ENCODE peak calls at places on chromosomes 13 and 19, in six cellular contexts. One of them, this sample, is unnamed.

GRCh38 chr13:57874530-57874929 is 243.0 kb downstream of the PCDH17 start:
- DNase-seq in hepatocyte: no peak
- DNase-seq in Peyer's patch: no peak
- DNase-seq in AG10803: no peak
- DNase-seq in cardiac fibroblast: no peak
- DNase-seq in choroid plexus epithelial cell: no peak
- DNase-seq in this sample: no peak

GRCh38 chr13:110498327-110498726 is 63.2 kb downstream of the RAB20 start:
- DNase-seq in hepatocyte: no peak
- DNase-seq in Peyer's patch: no peak
- DNase-seq in AG10803: peak
- DNase-seq in cardiac fibroblast: no peak
- DNase-seq in choroid plexus epithelial cell: no peak
- DNase-seq in this sample: no peak

GRCh38 chr13:71704650-71705049 is 162.4 kb downstream of the DACH1 start:
- DNase-seq in hepatocyte: no peak
- DNase-seq in Peyer's patch: no peak
- DNase-seq in AG10803: no peak
- DNase-seq in cardiac fibroblast: no peak
- DNase-seq in choroid plexus epithelial cell: no peak
- DNase-seq in this sample: no peak

GRCh38 chr13:48123827-48124226 is 28.9 kb upstream of the MED4 start:
- DNase-seq in hepatocyte: no peak
- DNase-seq in Peyer's patch: no peak
- DNase-seq in AG10803: no peak
- DNase-seq in cardiac fibroblast: no peak
- DNase-seq in choroid plexus epithelial cell: no peak
- DNase-seq in this sample: no peak

GRCh38 chr19:16527971-16528521 is 14.2 kb downstream of the CHERP start:
- DNase-seq in hepatocyte: no peak
- DNase-seq in Peyer's patch: peak
- DNase-seq in AG10803: no peak
- DNase-seq in cardiac fibroblast: peak
- DNase-seq in choroid plexus epithelial cell: peak
- DNase-seq in this sample: no peak

GRCh38 chr13:38346764-38347163 is 2.9 kb upstream of the UFM1 start:
- DNase-seq in hepatocyte: no peak
- DNase-seq in Peyer's patch: no peak
- DNase-seq in AG10803: no peak
- DNase-seq in cardiac fibroblast: no peak
- DNase-seq in choroid plexus epithelial cell: no peak
- DNase-seq in this sample: no peak

GRCh38 chr19:30148039-30148438 is 206.0 kb downstream of the URI1 start:
- DNase-seq in hepatocyte: no peak
- DNase-seq in Peyer's patch: no peak
- DNase-seq in AG10803: no peak
- DNase-seq in cardiac fibroblast: no peak
- DNase-seq in choroid plexus epithelial cell: no peak
- DNase-seq in this sample: no peak

GRCh38 chr13:111521691-111522229 is 201.3 kb downstream of the TEX29 start:
- DNase-seq in hepatocyte: no peak
- DNase-seq in Peyer's patch: no peak
- DNase-seq in AG10803: no peak
- DNase-seq in cardiac fibroblast: no peak
- DNase-seq in choroid plexus epithelial cell: no peak
- DNase-seq in this sample: no peak

GRCh38 chr13:33483471-33483870 is 197.9 kb upstream of the STARD13 start:
- DNase-seq in hepatocyte: no peak
- DNase-seq in Peyer's patch: no peak
- DNase-seq in AG10803: peak
- DNase-seq in cardiac fibroblast: no peak
- DNase-seq in choroid plexus epithelial cell: no peak
- DNase-seq in this sample: no peak

DNA sequence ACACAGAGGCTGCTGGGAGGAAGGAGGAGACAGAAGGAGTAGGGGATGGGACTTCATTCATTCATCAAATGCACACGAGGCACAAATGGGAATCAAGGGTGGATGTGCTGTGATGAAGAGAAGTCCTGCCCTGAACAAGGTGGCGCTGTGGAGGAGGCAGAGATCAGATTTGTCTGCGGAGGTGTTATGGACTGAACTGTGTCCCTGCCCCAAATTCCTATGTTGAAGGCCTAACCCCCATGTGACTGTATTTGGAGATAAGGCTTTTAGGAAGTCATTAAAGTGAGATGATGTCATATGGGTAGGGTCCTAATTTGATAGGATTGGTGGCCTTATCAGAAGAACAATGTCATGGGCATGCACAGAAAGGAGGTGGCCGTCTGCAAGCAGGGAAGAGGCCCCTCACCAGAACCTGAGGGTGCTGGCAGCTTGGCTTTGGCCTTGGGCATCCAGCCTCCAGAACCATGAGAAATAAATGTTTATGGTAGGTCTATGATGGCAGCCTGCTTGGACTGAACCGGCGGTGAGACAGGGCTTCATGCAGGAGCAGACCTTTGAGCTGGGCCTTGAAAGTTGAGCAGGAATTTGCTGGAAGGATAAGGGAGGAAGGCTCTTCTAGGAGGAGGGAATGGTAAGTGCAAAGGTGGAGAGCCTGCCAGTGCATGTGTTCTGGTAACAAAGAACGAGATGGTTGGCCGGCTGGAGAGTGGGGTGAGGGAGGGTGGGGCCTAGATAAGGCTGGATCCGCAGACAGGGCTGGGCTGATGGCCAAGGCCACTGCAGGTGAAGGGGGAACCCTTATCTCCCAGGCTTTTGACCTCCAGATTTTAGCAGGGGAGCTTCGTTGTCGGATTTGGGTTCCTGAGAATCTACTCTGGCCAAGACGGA is 2.7 kb upstream of the CEBPA start:
- DNase-seq in hepatocyte: peak
- DNase-seq in Peyer's patch: peak
- DNase-seq in AG10803: no peak
- DNase-seq in cardiac fibroblast: no peak
- DNase-seq in choroid plexus epithelial cell: no peak
- DNase-seq in this sample: no peak
- TF ChIP-seq CTCF in hepatocyte: no peak
- TF ChIP-seq CTCF in Peyer's patch: peak
- TF ChIP-seq CTCF in AG10803: no peak
- TF ChIP-seq CTCF in cardiac fibroblast: no peak
- TF ChIP-seq CTCF in choroid plexus epithelial cell: no peak
- TF ChIP-seq CTCF in this sample: no peak

GRCh38 chr19:575527-576506 is 3.4 kb downstream of the BSG start:
- DNase-seq in hepatocyte: peak
- DNase-seq in Peyer's patch: no peak
- DNase-seq in AG10803: peak
- DNase-seq in cardiac fibroblast: peak
- DNase-seq in choroid plexus epithelial cell: peak
- DNase-seq in this sample: peak

GRCh38 chr19:572140-572890 is at the start of gene BSG:
- DNase-seq in hepatocyte: peak
- DNase-seq in Peyer's patch: peak
- DNase-seq in AG10803: peak
- DNase-seq in cardiac fibroblast: peak
- DNase-seq in choroid plexus epithelial cell: peak
- DNase-seq in this sample: peak

GRCh38 chr19:576768-577438 is 4.5 kb downstream of the BSG start:
- DNase-seq in hepatocyte: no peak
- DNase-seq in Peyer's patch: no peak
- DNase-seq in AG10803: no peak
- DNase-seq in cardiac fibroblast: no peak
- DNase-seq in choroid plexus epithelial cell: no peak
- DNase-seq in this sample: no peak

GRCh38 chr19:572891-573825 is 762 bp downstream of the BSG start:
- DNase-seq in hepatocyte: peak
- DNase-seq in Peyer's patch: peak
- DNase-seq in AG10803: peak
- DNase-seq in cardiac fibroblast: peak
- DNase-seq in choroid plexus epithelial cell: peak
- DNase-seq in this sample: peak

GRCh38 chr19:574658-575526 is 2.5 kb downstream of the BSG start:
- DNase-seq in hepatocyte: peak
- DNase-seq in Peyer's patch: no peak
- DNase-seq in AG10803: no peak
- DNase-seq in cardiac fibroblast: peak
- DNase-seq in choroid plexus epithelial cell: peak
- DNase-seq in this sample: no peak
- H3K4me3 ChIP-seq in hepatocyte: no peak
- H3K4me3 ChIP-seq in Peyer's patch: peak
- H3K4me3 ChIP-seq in AG10803: peak
- H3K4me3 ChIP-seq in cardiac fibroblast: peak
- H3K4me3 ChIP-seq in choroid plexus epithelial cell: peak
- H3K4me3 ChIP-seq in this sample: peak

GRCh38 chr19:3710265-3710812 is 2.2 kb downstream of the TJP3 start:
- DNase-seq in hepatocyte: peak
- DNase-seq in Peyer's patch: peak
- DNase-seq in AG10803: peak
- DNase-seq in cardiac fibroblast: peak
- DNase-seq in choroid plexus epithelial cell: peak
- DNase-seq in this sample: no peak
- TF ChIP-seq CTCF in hepatocyte: no peak
- TF ChIP-seq CTCF in Peyer's patch: no peak
- TF ChIP-seq CTCF in AG10803: no peak
- TF ChIP-seq CTCF in cardiac fibroblast: no peak
- TF ChIP-seq CTCF in choroid plexus epithelial cell: no peak
- TF ChIP-seq CTCF in this sample: no peak

GRCh38 chr13:102667023-102667422 is 27.8 kb downstream of the METTL21C start:
- DNase-seq in hepatocyte: no peak
- DNase-seq in Peyer's patch: no peak
- DNase-seq in AG10803: no peak
- DNase-seq in cardiac fibroblast: no peak
- DNase-seq in choroid plexus epithelial cell: no peak
- DNase-seq in this sample: no peak
- H3K4me3 ChIP-seq in hepatocyte: no peak
- H3K4me3 ChIP-seq in Peyer's patch: no peak
- H3K4me3 ChIP-seq in AG10803: no peak
- H3K4me3 ChIP-seq in cardiac fibroblast: no peak
- H3K4me3 ChIP-seq in choroid plexus epithelial cell: no peak
- H3K4me3 ChIP-seq in this sample: no peak

GRCh38 chr19:43723588-43723987 is 7.7 kb downstream of the IRGC start:
- DNase-seq in hepatocyte: no peak
- DNase-seq in Peyer's patch: no peak
- DNase-seq in AG10803: no peak
- DNase-seq in cardiac fibroblast: no peak
- DNase-seq in choroid plexus epithelial cell: no peak
- DNase-seq in this sample: no peak
- TF ChIP-seq CTCF in hepatocyte: no peak
- TF ChIP-seq CTCF in Peyer's patch: peak
- TF ChIP-seq CTCF in AG10803: peak
- TF ChIP-seq CTCF in cardiac fibroblast: peak
- TF ChIP-seq CTCF in choroid plexus epithelial cell: peak
- TF ChIP-seq CTCF in this sample: peak

GRCh38 chr13:46685006-46685730 is 111.8 kb downstream of the ESD start:
- DNase-seq in hepatocyte: no peak
- DNase-seq in Peyer's patch: no peak
- DNase-seq in AG10803: no peak
- DNase-seq in cardiac fibroblast: no peak
- DNase-seq in choroid plexus epithelial cell: no peak
- DNase-seq in this sample: no peak
- H3K4me3 ChIP-seq in hepatocyte: no peak
- H3K4me3 ChIP-seq in Peyer's patch: no peak
- H3K4me3 ChIP-seq in AG10803: no peak
- H3K4me3 ChIP-seq in cardiac fibroblast: no peak
- H3K4me3 ChIP-seq in choroid plexus epithelial cell: no peak
- H3K4me3 ChIP-seq in this sample: no peak

GRCh38 chr19:45101796-45102195 is 8.8 kb downstream of the PPP1R37 start:
- DNase-seq in hepatocyte: no peak
- DNase-seq in Peyer's patch: no peak
- DNase-seq in AG10803: no peak
- DNase-seq in cardiac fibroblast: no peak
- DNase-seq in choroid plexus epithelial cell: no peak
- DNase-seq in this sample: no peak

GRCh38 chr19:45104658-45105384 is 11.8 kb downstream of the PPP1R37 start:
- DNase-seq in hepatocyte: no peak
- DNase-seq in Peyer's patch: peak
- DNase-seq in AG10803: no peak
- DNase-seq in cardiac fibroblast: no peak
- DNase-seq in choroid plexus epithelial cell: no peak
- DNase-seq in this sample: no peak

GRCh38 chr19:45102481-45102880 is 9.5 kb downstream of the PPP1R37 start:
- DNase-seq in hepatocyte: no peak
- DNase-seq in Peyer's patch: no peak
- DNase-seq in AG10803: no peak
- DNase-seq in cardiac fibroblast: no peak
- DNase-seq in choroid plexus epithelial cell: no peak
- DNase-seq in this sample: no peak

GRCh38 chr19:45103200-45103624 is 10.2 kb downstream of the PPP1R37 start:
- DNase-seq in hepatocyte: no peak
- DNase-seq in Peyer's patch: peak
- DNase-seq in AG10803: no peak
- DNase-seq in cardiac fibroblast: peak
- DNase-seq in choroid plexus epithelial cell: peak
- DNase-seq in this sample: no peak

GRCh38 chr19:45103625-45104319 is 10.8 kb downstream of the PPP1R37 start:
- DNase-seq in hepatocyte: peak
- DNase-seq in Peyer's patch: no peak
- DNase-seq in AG10803: no peak
- DNase-seq in cardiac fibroblast: no peak
- DNase-seq in choroid plexus epithelial cell: no peak
- DNase-seq in this sample: peak
- TF ChIP-seq CTCF in hepatocyte: no peak
- TF ChIP-seq CTCF in Peyer's patch: no peak
- TF ChIP-seq CTCF in AG10803: no peak
- TF ChIP-seq CTCF in cardiac fibroblast: peak
- TF ChIP-seq CTCF in choroid plexus epithelial cell: peak
- TF ChIP-seq CTCF in this sample: peak

DNA sequence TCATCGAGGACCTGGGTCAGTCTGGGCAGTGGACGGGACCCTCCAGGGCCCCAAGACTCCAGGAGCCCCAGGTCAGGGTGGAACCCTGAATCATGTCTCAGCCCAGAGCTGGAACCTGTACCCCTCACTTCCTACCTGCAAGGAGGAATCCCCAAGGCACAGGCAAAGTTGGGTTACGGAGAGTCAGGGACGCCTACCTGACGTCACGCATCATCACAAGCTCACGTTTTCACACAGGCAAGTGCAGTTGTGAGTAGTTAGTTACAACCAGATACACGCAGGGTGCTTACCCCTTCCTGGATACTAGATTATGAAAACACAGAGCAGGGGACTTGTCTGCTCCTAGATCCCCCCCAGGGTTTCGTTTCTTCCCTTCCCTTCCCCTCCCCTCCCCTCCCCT is 1.9 kb downstream of the RETN start:
- DNase-seq in hepatocyte: no peak
- DNase-seq in Peyer's patch: no peak
- DNase-seq in AG10803: no peak
- DNase-seq in cardiac fibroblast: no peak
- DNase-seq in choroid plexus epithelial cell: no peak
- DNase-seq in this sample: no peak
- H3K4me3 ChIP-seq in hepatocyte: no peak
- H3K4me3 ChIP-seq in Peyer's patch: no peak
- H3K4me3 ChIP-seq in AG10803: no peak
- H3K4me3 ChIP-seq in cardiac fibroblast: no peak
- H3K4me3 ChIP-seq in choroid plexus epithelial cell: no peak
- H3K4me3 ChIP-seq in this sample: no peak